ENCODE peak calls at places on chromosome 6, in four cellular contexts. Z, M, L and X are unnamed samples.

GRCh38 chr6:133587396-133587795 is 301.5 kb upstream of the TCF21 start:
- DNase-seq in Z (no peak), M (no peak), L (no peak), X (no peak)

GRCh38 chr6:91149914-91150674 is 563.2 kb upstream of the MAP3K7 start:
- DNase-seq in Z (no peak), M (no peak), L (no peak), X (no peak)

GRCh38 chr6:149246691-149247384 is 70.7 kb upstream of the TAB2 start:
- DNase-seq in Z (peak), M (no peak), L (no peak), X (no peak)

GRCh38 chr6:146819596-146820320 is 221.0 kb downstream of the ADGB start:
- DNase-seq in Z (no peak), M (no peak), L (no peak), X (no peak)

GRCh38 chr6:115768469-115768868 is 292.2 kb downstream of the FRK start:
- DNase-seq in Z (no peak), M (no peak), L (no peak), X (no peak)

GRCh38 chr6:89984926-89985743 is 90.9 kb downstream of the GJA10 start:
- DNase-seq in Z (no peak), M (no peak), L (peak), X (peak)

GRCh38 chr6:2036084-2037023 is 209.1 kb downstream of the GMDS start:
- DNase-seq in Z (no peak), M (no peak), L (no peak), X (no peak)

GRCh38 chr6:93423542-93423941 is 4.2 kb upstream of the EPHA7 start:
- DNase-seq in Z (no peak), M (peak), L (no peak), X (no peak)

GRCh38 chr6:45728674-45729073 is 287.0 kb downstream of the CLIC5 start:
- DNase-seq in Z (no peak), M (no peak), L (no peak), X (no peak)

GRCh38 chr6:108714012-108714773 is 134.0 kb upstream of the ARMC2 start:
- DNase-seq in Z (no peak), M (peak), L (no peak), X (no peak)

GRCh38 chr6:41411961-41412360 is 76.6 kb downstream of the NCR2 start:
- DNase-seq in Z (no peak), M (no peak), L (no peak), X (no peak)